ENCODE peak calls at places on chromosomes 16 and 17, in seven cellular contexts. One of them, this sample, is unnamed.

GRCh38 chr17:16529906-16530305 is 37.9 kb upstream of the LRRC75A start:
- DNase-seq in NCI-H1092: no peak
- DNase-seq in non-pigmented ciliary epithelial cell: no peak
- DNase-seq in fibroblast of mammary gland: no peak
- DNase-seq in neural crest cell: no peak
- DNase-seq in AG20443: no peak
- DNase-seq in GM03348: no peak
- DNase-seq in this sample: no peak

GRCh38 chr16:11107781-11108465 is 148.1 kb downstream of the SOCS1 start:
- DNase-seq in NCI-H1092: no peak
- DNase-seq in non-pigmented ciliary epithelial cell: peak; percentile 41
- DNase-seq in fibroblast of mammary gland: peak; percentile 61
- DNase-seq in neural crest cell: no peak
- DNase-seq in AG20443: peak; percentile 51
- DNase-seq in GM03348: no peak
- DNase-seq in this sample: no peak

GRCh38 chr16:50021509-50021908 is 3.5 kb upstream of the CNEP1R1 start:
- DNase-seq in NCI-H1092: no peak
- DNase-seq in non-pigmented ciliary epithelial cell: no peak
- DNase-seq in fibroblast of mammary gland: peak; percentile 26
- DNase-seq in neural crest cell: peak; percentile 8
- DNase-seq in AG20443: peak; percentile 21
- DNase-seq in GM03348: no peak
- DNase-seq in this sample: no peak

GRCh38 chr16:1125471-1125870 is 27.4 kb upstream of the CACNA1H start:
- DNase-seq in NCI-H1092: peak; percentile 46
- DNase-seq in non-pigmented ciliary epithelial cell: no peak
- DNase-seq in fibroblast of mammary gland: peak; percentile 28
- DNase-seq in neural crest cell: no peak
- DNase-seq in AG20443: peak; percentile 64
- DNase-seq in GM03348: peak; percentile 63
- DNase-seq in this sample: no peak

GRCh38 chr16:1785846-1786170 is 3.0 kb downstream of the NUBP2 start:
- DNase-seq in NCI-H1092: no peak
- DNase-seq in non-pigmented ciliary epithelial cell: no peak
- DNase-seq in fibroblast of mammary gland: no peak
- DNase-seq in neural crest cell: no peak
- DNase-seq in AG20443: no peak
- DNase-seq in GM03348: no peak
- DNase-seq in this sample: no peak

GRCh38 chr17:17191346-17191792 is 14.8 kb downstream of the PLD6 start:
- DNase-seq in NCI-H1092: no peak
- DNase-seq in non-pigmented ciliary epithelial cell: peak; percentile 68
- DNase-seq in fibroblast of mammary gland: peak; percentile 60
- DNase-seq in neural crest cell: no peak
- DNase-seq in AG20443: peak; percentile 81
- DNase-seq in GM03348: peak; percentile 83
- DNase-seq in this sample: no peak

GRCh38 chr17:81388612-81389367 is 6.5 kb upstream of the BAHCC1 start:
- DNase-seq in NCI-H1092: no peak
- DNase-seq in non-pigmented ciliary epithelial cell: no peak
- DNase-seq in fibroblast of mammary gland: no peak
- DNase-seq in neural crest cell: no peak
- DNase-seq in AG20443: no peak
- DNase-seq in GM03348: no peak
- DNase-seq in this sample: no peak

GRCh38 chr16:85690469-85691064 is 1.8 kb upstream of the GINS2 start:
- DNase-seq in NCI-H1092: no peak
- DNase-seq in non-pigmented ciliary epithelial cell: no peak
- DNase-seq in fibroblast of mammary gland: no peak
- DNase-seq in neural crest cell: no peak
- DNase-seq in AG20443: no peak
- DNase-seq in GM03348: no peak
- DNase-seq in this sample: no peak

GRCh38 chr16:965487-965886 is 5.3 kb downstream of the LMF1 start:
- DNase-seq in NCI-H1092: no peak
- DNase-seq in non-pigmented ciliary epithelial cell: no peak
- DNase-seq in fibroblast of mammary gland: no peak
- DNase-seq in neural crest cell: no peak
- DNase-seq in AG20443: no peak
- DNase-seq in GM03348: no peak
- DNase-seq in this sample: no peak

GRCh38 chr16:79099701-79100100 is 500.8 kb downstream of the MAF start:
- DNase-seq in NCI-H1092: no peak
- DNase-seq in non-pigmented ciliary epithelial cell: no peak
- DNase-seq in fibroblast of mammary gland: no peak
- DNase-seq in neural crest cell: no peak
- DNase-seq in AG20443: no peak
- DNase-seq in GM03348: no peak
- DNase-seq in this sample: no peak

GRCh38 chr17:15886804-15887203 is 58.1 kb upstream of the ADORA2B start:
- DNase-seq in NCI-H1092: no peak
- DNase-seq in non-pigmented ciliary epithelial cell: no peak
- DNase-seq in fibroblast of mammary gland: no peak
- DNase-seq in neural crest cell: no peak
- DNase-seq in AG20443: no peak
- DNase-seq in GM03348: no peak
- DNase-seq in this sample: no peak

GRCh38 chr17:41420134-41420533 is 4.3 kb downstream of the KRT37 start:
- DNase-seq in NCI-H1092: no peak
- DNase-seq in non-pigmented ciliary epithelial cell: no peak
- DNase-seq in fibroblast of mammary gland: no peak
- DNase-seq in neural crest cell: no peak
- DNase-seq in AG20443: peak; percentile 49
- DNase-seq in GM03348: peak; percentile 59
- DNase-seq in this sample: no peak

GRCh38 chr16:24482681-24483202 is 56.6 kb upstream of the RBBP6 start:
- DNase-seq in NCI-H1092: no peak
- DNase-seq in non-pigmented ciliary epithelial cell: no peak
- DNase-seq in fibroblast of mammary gland: no peak
- DNase-seq in neural crest cell: no peak
- DNase-seq in AG20443: no peak
- DNase-seq in GM03348: no peak
- DNase-seq in this sample: no peak

GRCh38 chr17:21532763-21533385 is 156.7 kb downstream of the KCNJ12 start:
- DNase-seq in NCI-H1092: no peak
- DNase-seq in non-pigmented ciliary epithelial cell: no peak
- DNase-seq in fibroblast of mammary gland: no peak
- DNase-seq in neural crest cell: no peak
- DNase-seq in AG20443: no peak
- DNase-seq in GM03348: no peak
- DNase-seq in this sample: no peak

GRCh38 chr16:1466968-1467521 is 7.8 kb downstream of the CLCN7 start:
- DNase-seq in NCI-H1092: no peak
- DNase-seq in non-pigmented ciliary epithelial cell: no peak
- DNase-seq in fibroblast of mammary gland: no peak
- DNase-seq in neural crest cell: no peak
- DNase-seq in AG20443: no peak
- DNase-seq in GM03348: no peak
- DNase-seq in this sample: no peak

GRCh38 chr17:8861482-8862181 is 5.8 kb downstream of the PIK3R6 start:
- DNase-seq in NCI-H1092: no peak
- DNase-seq in non-pigmented ciliary epithelial cell: no peak
- DNase-seq in fibroblast of mammary gland: no peak
- DNase-seq in neural crest cell: no peak
- DNase-seq in AG20443: no peak
- DNase-seq in GM03348: no peak
- DNase-seq in this sample: no peak

GRCh38 chr17:65518256-65518655 is 43.2 kb downstream of the AXIN2 start:
- DNase-seq in NCI-H1092: no peak
- DNase-seq in non-pigmented ciliary epithelial cell: no peak
- DNase-seq in fibroblast of mammary gland: peak; percentile 45
- DNase-seq in neural crest cell: no peak
- DNase-seq in AG20443: no peak
- DNase-seq in GM03348: no peak
- DNase-seq in this sample: no peak

GRCh38 chr17:82244413-82245140 is 15.7 kb downstream of the SLC16A3 start:
- DNase-seq in NCI-H1092: no peak
- DNase-seq in non-pigmented ciliary epithelial cell: no peak
- DNase-seq in fibroblast of mammary gland: peak; percentile 68
- DNase-seq in neural crest cell: no peak
- DNase-seq in AG20443: peak; percentile 59
- DNase-seq in GM03348: peak; percentile 55
- DNase-seq in this sample: no peak

GRCh38 chr16:80778707-80779106 is 25.7 kb downstream of the CDYL2 start:
- DNase-seq in NCI-H1092: no peak
- DNase-seq in non-pigmented ciliary epithelial cell: no peak
- DNase-seq in fibroblast of mammary gland: no peak
- DNase-seq in neural crest cell: no peak
- DNase-seq in AG20443: no peak
- DNase-seq in GM03348: no peak
- DNase-seq in this sample: no peak

GRCh38 chr16:83967838-83968482 is at the start of gene NECAB2:
- DNase-seq in NCI-H1092: peak; percentile 22
- DNase-seq in non-pigmented ciliary epithelial cell: no peak
- DNase-seq in fibroblast of mammary gland: peak; percentile 12
- DNase-seq in neural crest cell: peak; percentile 60
- DNase-seq in AG20443: peak; percentile 94
- DNase-seq in GM03348: peak; percentile 95
- DNase-seq in this sample: no peak

GRCh38 chr16:66226762-66227161 is 139.7 kb upstream of the CDH5 start:
- DNase-seq in NCI-H1092: no peak
- DNase-seq in non-pigmented ciliary epithelial cell: no peak
- DNase-seq in fibroblast of mammary gland: no peak
- DNase-seq in neural crest cell: no peak
- DNase-seq in AG20443: no peak
- DNase-seq in GM03348: no peak
- DNase-seq in this sample: no peak

GRCh38 chr17:82213251-82214011 is 789 bp upstream of the CCDC57 start:
- DNase-seq in NCI-H1092: peak; percentile 15
- DNase-seq in non-pigmented ciliary epithelial cell: peak; percentile 36
- DNase-seq in fibroblast of mammary gland: peak; percentile 92
- DNase-seq in neural crest cell: no peak
- DNase-seq in AG20443: peak; percentile 86
- DNase-seq in GM03348: peak; percentile 91
- DNase-seq in this sample: no peak

GRCh38 chr17:78934681-78935418 is 9.7 kb upstream of the TIMP2 start:
- DNase-seq in NCI-H1092: no peak
- DNase-seq in non-pigmented ciliary epithelial cell: no peak
- DNase-seq in fibroblast of mammary gland: no peak
- DNase-seq in neural crest cell: no peak
- DNase-seq in AG20443: no peak
- DNase-seq in GM03348: no peak
- DNase-seq in this sample: no peak

GRCh38 chr17:35790826-35791225 is 4.6 kb downstream of the MMP28 start:
- DNase-seq in NCI-H1092: no peak
- DNase-seq in non-pigmented ciliary epithelial cell: no peak
- DNase-seq in fibroblast of mammary gland: no peak
- DNase-seq in neural crest cell: no peak
- DNase-seq in AG20443: no peak
- DNase-seq in GM03348: no peak
- DNase-seq in this sample: no peak